ENCODE peak calls at places on chromosome 15, in ten cellular contexts. R is HEK293T; D is stimulated activated CD4-positive, alpha-beta T cell treated with anti-CD3 and anti-CD28 coated beads, Interleukin-12 subunit alpha, Interleukin-12 subunit beta, amount 100 ng/mL, for 48 hours; I is HuH-7; H is foreskin fibroblast; Y is HFFc6; U is astrocyte of the spinal cord; W is AG09309; O is AG08396; K is T1000. M is an unnamed sample.

GRCh38 chr15:53312707-53313106 is 446.8 kb downstream of the WDR72 start:
- DNase-seq in U (no peak), H (no peak), I (no peak), D (no peak), O (no peak), R (no peak), K (no peak), Y (no peak), W (no peak), M (no peak)

GRCh38 chr15:61195116-61196002 is 33.7 kb downstream of the RORA start:
- DNase-seq in K (no peak), W (peak), O (peak), D (no peak), H (peak), I (peak), U (peak), R (peak), Y (peak), M (peak)

GRCh38 chr15:80404719-80405553 is 754 bp downstream of the ARNT2 start:
- DNase-seq in W (no peak), H (no peak), K (no peak), U (peak), D (peak), R (peak), I (no peak), O (no peak), Y (no peak), M (no peak)

GRCh38 chr15:77033729-77034619 is 36.9 kb downstream of the TSPAN3 start:
- DNase-seq in O (no peak), Y (no peak), W (no peak), H (no peak), R (no peak), I (no peak), D (no peak), U (no peak), K (no peak), M (no peak)

GRCh38 chr15:36278219-36278618 is 301.2 kb upstream of the CDIN1 start:
- DNase-seq in K (no peak), H (peak), I (no peak), Y (peak), D (no peak), W (no peak), U (peak), O (no peak), R (no peak), M (peak)

GRCh38 chr15:28975766-28976179 is 90.0 kb downstream of the APBA2 start:
- DNase-seq in D (peak), O (peak), I (peak), U (peak), H (peak), W (peak), K (no peak), Y (peak), R (peak), M (peak)

GRCh38 chr15:68318008-68318835 is 40.7 kb downstream of the FEM1B start:
- DNase-seq in I (no peak), D (no peak), U (no peak), H (no peak), R (no peak), W (no peak), O (no peak), K (no peak), Y (no peak), M (no peak)

GRCh38 chr15:75776075-75776443 is 63.4 kb upstream of the CSPG4 start:
- DNase-seq in H (peak), I (no peak), K (no peak), Y (peak), D (no peak), W (no peak), O (no peak), U (peak), R (no peak), M (no peak)

GRCh38 chr15:50077655-50078054 is 41.4 kb downstream of the ATP8B4 start:
- DNase-seq in H (no peak), I (no peak), O (no peak), R (no peak), D (no peak), Y (no peak), U (no peak), K (no peak), W (no peak), M (no peak)

GRCh38 chr15:75107509-75107904 is 84.1 kb downstream of the PPCDC start:
- DNase-seq in Y (no peak), U (no peak), I (no peak), O (no peak), W (no peak), D (no peak), K (no peak), R (no peak), H (no peak), M (no peak)

GRCh38 chr15:74489518-74490338 is 28.8 kb upstream of the UBL7 start:
- DNase-seq in W (no peak), D (peak), H (no peak), K (no peak), O (peak), Y (peak), I (peak), R (peak), U (peak), M (peak)

GRCh38 chr15:55990986-55991385 is 2.4 kb downstream of the NEDD4 start:
- DNase-seq in D (no peak), H (no peak), I (no peak), R (no peak), W (no peak), O (no peak), U (no peak), Y (no peak), K (no peak), M (no peak)

GRCh38 chr15:52158084-52158765 is 33.0 kb downstream of the GNB5 start:
- DNase-seq in U (no peak), H (no peak), W (no peak), R (no peak), Y (no peak), D (no peak), O (no peak), K (no peak), I (no peak), M (no peak)

GRCh38 chr15:89587955-89588354 is 12.7 kb downstream of the TICRR start:
- DNase-seq in W (peak), O (peak), R (no peak), U (peak), I (no peak), Y (peak), D (no peak), K (no peak), H (peak), M (no peak)

M was measured in erythroblast.